ENCODE peak calls at places on chromosomes 4 and X, in four cellular contexts. One of them, this sample, is unnamed.

GRCh38 chrX:81489987-81490386 is 288.1 kb downstream of the SH3BGRL start:
- DNase-seq in SK-N-SH: no peak
- DNase-seq in cardiac fibroblast: peak; percentile 6
- DNase-seq in IMR-90: no peak
- DNase-seq in this sample: peak; percentile 1

GRCh38 chrX:149131780-149132179 is 373.3 kb downstream of the IDS start:
- DNase-seq in SK-N-SH: no peak
- DNase-seq in cardiac fibroblast: peak; percentile 56
- DNase-seq in IMR-90: no peak
- DNase-seq in this sample: peak; percentile 74

GRCh38 chrX:131366387-131366786 is 77.3 kb upstream of the IGSF1 start:
- DNase-seq in SK-N-SH: no peak
- DNase-seq in cardiac fibroblast: no peak
- DNase-seq in IMR-90: no peak
- DNase-seq in this sample: no peak

GRCh38 chrX:152480269-152481212 is 29.4 kb upstream of the GABRA3 start:
- DNase-seq in SK-N-SH: no peak
- DNase-seq in cardiac fibroblast: no peak
- DNase-seq in IMR-90: no peak
- DNase-seq in this sample: no peak

GRCh38 chrX:39212456-39212855 is 411.2 kb downstream of the MID1IP1 start:
- DNase-seq in SK-N-SH: no peak
- DNase-seq in cardiac fibroblast: no peak
- DNase-seq in IMR-90: no peak
- DNase-seq in this sample: peak; percentile 3

GRCh38 chr4:107248571-107248970 is 212.5 kb upstream of the DKK2 start:
- DNase-seq in SK-N-SH: no peak
- DNase-seq in cardiac fibroblast: peak; percentile 9
- DNase-seq in IMR-90: peak; percentile 7
- DNase-seq in this sample: peak; percentile 58

GRCh38 chrX:37863728-37864127 is 16.4 kb upstream of the DYNLT3 start:
- DNase-seq in SK-N-SH: no peak
- DNase-seq in cardiac fibroblast: no peak
- DNase-seq in IMR-90: no peak
- DNase-seq in this sample: no peak

GRCh38 chr4:77047037-77047436 is 28.8 kb downstream of the CCNI start:
- DNase-seq in SK-N-SH: peak; percentile 14
- DNase-seq in cardiac fibroblast: peak; percentile 53
- DNase-seq in IMR-90: peak; percentile 44
- DNase-seq in this sample: peak; percentile 26

GRCh38 chr4:77699731-77700210 is 94.2 kb downstream of the CXCL13 start:
- DNase-seq in SK-N-SH: peak; percentile 24
- DNase-seq in cardiac fibroblast: peak; percentile 84
- DNase-seq in IMR-90: peak; percentile 93
- DNase-seq in this sample: peak; percentile 82

GRCh38 chr4:166887457-166887856 is 346.8 kb downstream of the SPOCK3 start:
- DNase-seq in SK-N-SH: no peak
- DNase-seq in cardiac fibroblast: no peak
- DNase-seq in IMR-90: no peak
- DNase-seq in this sample: no peak

GRCh38 chrX:28701222-28701621 is 114.0 kb downstream of the IL1RAPL1 start:
- DNase-seq in SK-N-SH: no peak
- DNase-seq in cardiac fibroblast: peak; percentile 1
- DNase-seq in IMR-90: no peak
- DNase-seq in this sample: no peak

GRCh38 chr4:154332681-154333421 is 158.7 kb downstream of the DCHS2 start:
- DNase-seq in SK-N-SH: peak; percentile 43
- DNase-seq in cardiac fibroblast: no peak
- DNase-seq in IMR-90: peak; percentile 2
- DNase-seq in this sample: peak; percentile 21

GRCh38 chrX:7294483-7294882 is 146.5 kb upstream of the PUDP start:
- DNase-seq in SK-N-SH: no peak
- DNase-seq in cardiac fibroblast: peak; percentile 42
- DNase-seq in IMR-90: peak; percentile 27
- DNase-seq in this sample: peak; percentile 43

GRCh38 chr4:177163532-177163931 is 146.1 kb upstream of the NEIL3 start:
- DNase-seq in SK-N-SH: no peak
- DNase-seq in cardiac fibroblast: peak; percentile 23
- DNase-seq in IMR-90: peak; percentile 27
- DNase-seq in this sample: no peak

GRCh38 chr4:127219247-127219646 is 413.5 kb upstream of the INTU start:
- DNase-seq in SK-N-SH: no peak
- DNase-seq in cardiac fibroblast: no peak
- DNase-seq in IMR-90: no peak
- DNase-seq in this sample: no peak

GRCh38 chrX:74383611-74384010 is 37.7 kb upstream of the SLC16A2 start:
- DNase-seq in SK-N-SH: peak; percentile 41
- DNase-seq in cardiac fibroblast: peak; percentile 64
- DNase-seq in IMR-90: peak; percentile 59
- DNase-seq in this sample: peak; percentile 67

GRCh38 chrX:24268786-24269185 is 45.1 kb downstream of the SUPT20HL2 start:
- DNase-seq in SK-N-SH: no peak
- DNase-seq in cardiac fibroblast: no peak
- DNase-seq in IMR-90: no peak
- DNase-seq in this sample: no peak

GRCh38 chr4:10160280-10160856 is 43.8 kb upstream of the WDR1 start:
- DNase-seq in SK-N-SH: no peak
- DNase-seq in cardiac fibroblast: peak; percentile 65
- DNase-seq in IMR-90: peak; percentile 24
- DNase-seq in this sample: peak; percentile 24

GRCh38 chr4:158020734-158021346 is 152.0 kb downstream of the GASK1B start:
- DNase-seq in SK-N-SH: no peak
- DNase-seq in cardiac fibroblast: peak; percentile 95
- DNase-seq in IMR-90: peak; percentile 95
- DNase-seq in this sample: peak; percentile 91

GRCh38 chrX:111568817-111569216 is 57.4 kb downstream of the SERTM2 start:
- DNase-seq in SK-N-SH: no peak
- DNase-seq in cardiac fibroblast: no peak
- DNase-seq in IMR-90: no peak
- DNase-seq in this sample: no peak

GRCh38 chr4:86306816-86307215 is 53.0 kb downstream of the MAPK10 start:
- DNase-seq in SK-N-SH: no peak
- DNase-seq in cardiac fibroblast: peak; percentile 70
- DNase-seq in IMR-90: peak; percentile 83
- DNase-seq in this sample: no peak

GRCh38 chr4:117821834-117822233 is 212.5 kb upstream of the NDST3 start:
- DNase-seq in SK-N-SH: no peak
- DNase-seq in cardiac fibroblast: no peak
- DNase-seq in IMR-90: no peak
- DNase-seq in this sample: no peak

GRCh38 chr4:82360298-82361177 is 13.3 kb downstream of the HNRNPD start:
- DNase-seq in SK-N-SH: peak; percentile 30
- DNase-seq in cardiac fibroblast: peak; percentile 47
- DNase-seq in IMR-90: peak; percentile 29
- DNase-seq in this sample: peak; percentile 30

GRCh38 chr4:152052431-152053057 is 291.7 kb upstream of the GATB start:
- DNase-seq in SK-N-SH: no peak
- DNase-seq in cardiac fibroblast: peak; percentile 14
- DNase-seq in IMR-90: peak; percentile 40
- DNase-seq in this sample: no peak

GRCh38 chr4:15368906-15369305 is 58.9 kb upstream of the C1QTNF7 start:
- DNase-seq in SK-N-SH: no peak
- DNase-seq in cardiac fibroblast: peak; percentile 58
- DNase-seq in IMR-90: peak; percentile 55
- DNase-seq in this sample: no peak

GRCh38 chrX:37652053-37652452 is 33.5 kb upstream of the XK start:
- DNase-seq in SK-N-SH: no peak
- DNase-seq in cardiac fibroblast: no peak
- DNase-seq in IMR-90: no peak
- DNase-seq in this sample: peak; percentile 20

GRCh38 chr4:9762823-9763475 is 18.5 kb upstream of the DRD5 start:
- DNase-seq in SK-N-SH: peak; percentile 59
- DNase-seq in cardiac fibroblast: peak; percentile 87
- DNase-seq in IMR-90: peak; percentile 55
- DNase-seq in this sample: peak; percentile 81

GRCh38 chr4:94472056-94472826 is 20.5 kb downstream of the PDLIM5 start:
- DNase-seq in SK-N-SH: no peak
- DNase-seq in cardiac fibroblast: peak; percentile 82
- DNase-seq in IMR-90: peak; percentile 69
- DNase-seq in this sample: peak; percentile 52

GRCh38 chr4:78922207-78922606 is 17.0 kb downstream of the PAQR3 start:
- DNase-seq in SK-N-SH: no peak
- DNase-seq in cardiac fibroblast: peak; percentile 73
- DNase-seq in IMR-90: peak; percentile 83
- DNase-seq in this sample: peak; percentile 27

DNA sequence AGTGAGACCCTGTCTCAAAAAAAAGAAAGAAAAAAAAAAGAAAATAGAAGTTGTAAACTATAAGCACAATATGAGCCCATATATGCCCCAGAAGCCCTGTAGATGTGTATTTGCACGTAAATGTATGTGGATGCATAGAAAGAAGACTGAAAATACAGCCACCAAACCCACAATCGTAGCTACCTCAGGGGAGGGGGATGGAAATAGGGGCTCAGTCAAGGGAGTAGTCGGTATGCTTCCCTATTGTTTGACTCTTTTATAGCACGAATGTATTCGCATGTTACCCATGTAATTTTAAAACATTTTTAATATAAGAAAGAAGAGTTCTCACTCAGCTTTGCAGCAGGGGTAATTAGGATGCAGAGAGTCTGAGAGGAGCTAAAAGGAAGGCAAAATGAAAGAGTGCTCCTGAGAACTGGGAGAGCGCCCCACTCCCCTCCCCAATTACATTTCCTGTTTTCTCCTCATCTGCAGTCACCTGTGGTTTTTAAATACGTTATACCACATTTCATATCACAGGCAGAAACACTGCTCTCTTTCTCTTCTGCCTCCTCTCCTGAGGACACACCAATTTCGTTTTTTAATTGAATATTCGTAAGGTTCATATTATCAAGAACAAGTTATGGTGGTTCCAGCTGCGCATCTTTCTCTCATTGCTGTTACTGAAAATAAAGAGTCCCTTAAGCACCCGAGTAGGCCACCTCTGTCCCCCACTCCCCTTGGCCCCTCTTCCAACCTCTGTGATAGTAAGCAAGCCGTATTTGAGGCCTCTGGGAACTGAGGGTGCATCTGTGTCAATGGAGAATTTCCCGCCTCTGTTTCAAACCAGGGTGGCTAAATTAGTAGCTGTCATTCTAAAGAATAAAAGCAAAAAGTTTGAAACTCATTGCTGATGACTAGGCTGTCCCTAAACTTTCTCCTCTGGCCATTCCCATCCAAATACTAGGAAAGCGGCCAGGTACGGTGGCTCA is 10.7 kb downstream of the SEPTIN6 start:
- DNase-seq in SK-N-SH: no peak
- DNase-seq in cardiac fibroblast: no peak
- DNase-seq in IMR-90: no peak
- DNase-seq in this sample: no peak
- H3K4me3 ChIP-seq in SK-N-SH: no peak overlapping the region
- H3K4me3 ChIP-seq in cardiac fibroblast: no peak overlapping the region
- H3K4me3 ChIP-seq in IMR-90: no peak overlapping the region
- H3K4me3 ChIP-seq in this sample: no peak overlapping the region

DNA sequence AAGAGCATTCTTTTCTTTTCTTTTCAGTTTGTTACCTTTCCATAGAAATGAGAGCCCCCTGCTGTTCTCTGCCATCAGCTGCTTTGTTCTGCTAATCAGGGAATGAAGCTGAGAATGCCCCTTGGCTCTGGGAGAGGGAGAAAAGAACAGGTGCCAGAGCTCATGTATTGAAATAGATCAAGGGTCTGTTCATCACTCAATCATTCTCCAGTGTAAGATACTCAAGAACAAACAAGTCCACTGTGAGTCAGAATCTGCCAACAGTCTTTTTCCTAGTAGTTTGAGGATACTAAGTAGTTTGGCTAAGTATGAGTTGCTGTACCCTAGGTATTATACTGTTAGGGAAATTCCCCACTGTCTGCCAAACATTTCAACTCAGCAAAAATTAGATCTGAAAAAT is 144.3 kb downstream of the RTL3 start:
- DNase-seq in SK-N-SH: no peak
- DNase-seq in cardiac fibroblast: peak; percentile 44
- DNase-seq in IMR-90: no peak
- DNase-seq in this sample: peak; percentile 82
- TF ChIP-seq CTCF in SK-N-SH: peak; percentile 10
- TF ChIP-seq CTCF in cardiac fibroblast: no peak
- TF ChIP-seq CTCF in IMR-90: no peak
- TF ChIP-seq CTCF in this sample: no peak

DNA sequence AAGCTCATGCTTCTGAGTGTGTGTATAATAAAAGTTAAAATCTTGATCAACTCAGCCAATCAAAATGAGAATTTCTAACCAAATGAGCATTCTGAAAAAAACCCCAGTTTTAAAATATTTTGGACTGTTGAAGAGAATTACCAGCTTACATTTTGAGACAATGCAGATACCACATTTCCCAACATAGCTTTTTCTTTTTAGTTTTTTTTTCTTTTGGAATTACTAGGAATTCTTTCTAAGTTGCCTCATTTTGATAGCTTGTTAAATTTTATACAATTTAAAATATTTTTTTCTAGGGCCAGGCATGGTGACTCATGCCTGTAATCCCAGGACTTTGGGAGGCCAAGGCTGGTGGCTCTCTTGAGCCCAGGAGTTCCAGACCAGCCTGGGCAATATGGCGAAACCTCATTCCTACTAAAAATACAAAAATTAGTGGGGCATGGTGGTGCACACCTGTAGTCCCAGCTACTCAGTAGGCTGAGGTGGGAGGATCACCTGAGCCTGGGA is 2.2 kb downstream of the RP2 start:
- DNase-seq in SK-N-SH: no peak
- DNase-seq in cardiac fibroblast: no peak
- DNase-seq in IMR-90: peak; percentile 22
- DNase-seq in this sample: no peak
- H3K4me3 ChIP-seq in SK-N-SH: peak overlapping the region; percentile 65
- H3K4me3 ChIP-seq in cardiac fibroblast: no peak overlapping the region
- H3K4me3 ChIP-seq in IMR-90: peak overlapping the region; percentile 17
- H3K4me3 ChIP-seq in this sample: peak overlapping the region; percentile 73

GRCh38 chr4:140309124-140309870 is 64.1 kb upstream of the SCOC start:
- DNase-seq in SK-N-SH: no peak
- DNase-seq in cardiac fibroblast: peak; percentile 58
- DNase-seq in IMR-90: peak; percentile 72
- DNase-seq in this sample: peak; percentile 27
- TF ChIP-seq CTCF in SK-N-SH: peak; percentile 35
- TF ChIP-seq CTCF in cardiac fibroblast: no peak
- TF ChIP-seq CTCF in IMR-90: no peak
- TF ChIP-seq CTCF in this sample: no peak

GRCh38 chr4:88012652-88013051 is 5.2 kb downstream of the PKD2 start:
- DNase-seq in SK-N-SH: no peak
- DNase-seq in cardiac fibroblast: no peak
- DNase-seq in IMR-90: no peak
- DNase-seq in this sample: no peak

GRCh38 chr4:88008133-88008621 is 742 bp downstream of the PKD2 start:
- DNase-seq in SK-N-SH: peak; percentile 81
- DNase-seq in cardiac fibroblast: peak; percentile 58
- DNase-seq in IMR-90: peak; percentile 48
- DNase-seq in this sample: peak; percentile 55

GRCh38 chr4:88008624-88009235 is 1.3 kb downstream of the PKD2 start:
- DNase-seq in SK-N-SH: peak; percentile 43
- DNase-seq in cardiac fibroblast: peak; percentile 47
- DNase-seq in IMR-90: no peak
- DNase-seq in this sample: no peak

GRCh38 chr4:88009871-88010270 is 2.4 kb downstream of the PKD2 start:
- DNase-seq in SK-N-SH: no peak
- DNase-seq in cardiac fibroblast: no peak
- DNase-seq in IMR-90: no peak
- DNase-seq in this sample: no peak

GRCh38 chr4:88010921-88011320 is 3.5 kb downstream of the PKD2 start:
- DNase-seq in SK-N-SH: no peak
- DNase-seq in cardiac fibroblast: peak; percentile 32
- DNase-seq in IMR-90: peak; percentile 42
- DNase-seq in this sample: no peak
- H3K4me3 ChIP-seq in SK-N-SH: peak overlapping the region; percentile 20
- H3K4me3 ChIP-seq in cardiac fibroblast: no peak overlapping the region
- H3K4me3 ChIP-seq in IMR-90: no peak overlapping the region
- H3K4me3 ChIP-seq in this sample: no peak overlapping the region

This sample was measured in epithelial cell of esophagus.